ENCODE peak calls at places on chromosomes 7 and 10, in five cellular contexts. W is NCI-H1436; G is heart left ventricle; R is neural crest cell; X is stimulated activated CD8-positive, alpha-beta memory T cell treated with anti-CD3 and anti-CD28 coated beads, Interleukin-7, amount 100 ng/mL, for 4 hours. O is an unnamed sample.

GRCh38 chr10:70584941-70585544 is 17.5 kb downstream of the PRF1 start:
- DNase-seq in R (peak), X (no peak), W (peak), G (no peak), O (peak)

GRCh38 chr7:76069238-76069638 is 21.3 kb downstream of the MDH2 start:
- DNase-seq in X (no peak), W (no peak), R (no peak), G (peak), O (peak)

GRCh38 chr7:128894101-128894440 is 16.4 kb downstream of the KCP start:
- DNase-seq in X (no peak), R (no peak), W (no peak), G (peak), O (no peak)

GRCh38 chr7:111018960-111019835 is 71.7 kb upstream of the LRRN3 start:
- DNase-seq in G (no peak), W (no peak), X (no peak), R (no peak), O (no peak)

GRCh38 chr10:89738551-89739209 is 37.3 kb downstream of the KIF20B start:
- DNase-seq in G (no peak), R (no peak), W (no peak), X (no peak), O (no peak)

GRCh38 chr10:60389413-60390009 is at the start of gene ANK3:
- DNase-seq in G (no peak), R (no peak), W (no peak), X (no peak), O (no peak)

GRCh38 chr7:38518516-38518915 is 112.7 kb downstream of the AMPH start:
- DNase-seq in W (no peak), X (no peak), G (no peak), R (no peak), O (no peak)

GRCh38 chr10:68566955-68567354 is 6.8 kb downstream of the TET1 start:
- DNase-seq in W (no peak), X (no peak), G (no peak), R (no peak), O (no peak)

GRCh38 chr7:95545007-95545615 is 51.2 kb downstream of the PDK4 start:
- DNase-seq in X (no peak), G (peak), R (no peak), W (peak), O (peak)

GRCh38 chr10:21159669-21160068 is 262.6 kb upstream of the NEBL start:
- DNase-seq in G (no peak), X (no peak), R (no peak), W (no peak), O (no peak)

GRCh38 chr7:47299496-47299895 is 282.4 kb downstream of the TNS3 start:
- DNase-seq in R (no peak), W (no peak), G (no peak), X (no peak), O (no peak)

GRCh38 chr10:50788951-50789904 is 49.5 kb downstream of the ASAH2B start:
- DNase-seq in R (no peak), X (no peak), W (no peak), G (no peak), O (peak)

GRCh38 chr10:128992770-128993169 is 474.3 kb upstream of the MGMT start:
- DNase-seq in G (no peak), R (no peak), W (no peak), X (no peak), O (no peak)

GRCh38 chr10:117541909-117542705 is 439 bp upstream of the EMX2 start:
- DNase-seq in G (no peak), R (peak), W (peak), X (no peak), O (peak)

GRCh38 chr10:108673756-108674155 is 1249.6 kb downstream of the XPNPEP1 start:
- DNase-seq in R (no peak), W (no peak), G (no peak), X (no peak), O (no peak)

GRCh38 chr7:55427800-55428199 is 62.7 kb downstream of the LANCL2 start:
- DNase-seq in X (no peak), R (no peak), G (no peak), W (no peak), O (no peak)

GRCh38 chr10:134743-135600 is at the start of gene ZMYND11:
- DNase-seq in G (peak), R (peak), W (peak), X (peak), O (peak)

GRCh38 chr7:5489991-5490536 is 66.4 kb upstream of the TNRC18 start:
- DNase-seq in R (no peak), G (no peak), X (no peak), W (no peak), O (no peak)

GRCh38 chr10:74889662-74889998 is 63.2 kb downstream of the KAT6B start:
- DNase-seq in R (no peak), W (no peak), G (no peak), X (no peak), O (no peak)

GRCh38 chr7:1536768-1537630 is 6.5 kb downstream of the MAFK start:
- DNase-seq in W (no peak), X (no peak), G (peak), R (peak), O (peak)

GRCh38 chr10:111319866-111320265 is 243.0 kb downstream of the ADRA2A start:
- DNase-seq in X (no peak), G (no peak), W (no peak), R (no peak), O (no peak)

GRCh38 chr10:102644646-102645387 is 538 bp downstream of the TRIM8 start:
- DNase-seq in X (peak), W (peak), G (peak), R (peak), O (peak)

GRCh38 chr10:78688945-78689935 is 379.5 kb upstream of the ZMIZ1 start:
- DNase-seq in W (peak), R (no peak), G (no peak), X (no peak), O (no peak)

GRCh38 chr7:28754027-28754426 is 204.1 kb downstream of the TRIL start:
- DNase-seq in W (no peak), R (peak), X (no peak), G (no peak), O (no peak)

GRCh38 chr10:63553031-63553430 is 31.8 kb downstream of the REEP3 start:
- DNase-seq in G (no peak), W (no peak), X (no peak), R (no peak), O (no peak)

GRCh38 chr7:105589221-105590077 is 8.2 kb upstream of the EFCAB10 start:
- DNase-seq in R (peak), X (no peak), W (peak), G (peak), O (peak)

GRCh38 chr7:1677206-1678069 is 7.4 kb downstream of the ELFN1 start:
- DNase-seq in R (no peak), X (no peak), W (no peak), G (no peak), O (no peak)

GRCh38 chr7:143385891-143386781 is 5.0 kb downstream of the ZYX start:
- DNase-seq in G (no peak), X (no peak), R (no peak), W (no peak), O (no peak)

GRCh38 chr7:3294432-3295100 is 6.5 kb upstream of the SDK1 start:
- DNase-seq in W (peak), X (no peak), G (no peak), R (no peak), O (no peak)

GRCh38 chr10:88408111-88408510 is 175.0 kb downstream of the RNLS start:
- DNase-seq in R (no peak), X (no peak), G (no peak), W (no peak), O (no peak)